ENCODE peak calls at places on chromosomes 5 and 9, in nine cellular contexts. One of them, this sample, is unnamed.
A peak's percentile ranks its signal among the peaks of the same experiment; 100 is the strongest.

GRCh38 chr9:86043586-86043985 is 55.8 kb downstream of the GOLM1 start:
- DNase-seq in adrenal gland: no peak
- DNase-seq in mucosa of descending colon: no peak
- DNase-seq in endothelial cell: no peak
- DNase-seq in GM23338: no peak
- DNase-seq in BJ: no peak
- DNase-seq in HFF-Myc: no peak
- DNase-seq in kidney: no peak
- DNase-seq in brain microvascular endothelial cell: no peak
- DNase-seq in this sample: no peak

GRCh38 chr5:112154940-112155686 is 264.0 kb downstream of the EPB41L4A start:
- DNase-seq in GM23338: no peak
- DNase-seq in BJ: no peak
- DNase-seq in adrenal gland: no peak
- DNase-seq in endothelial cell: no peak
- DNase-seq in kidney: no peak
- DNase-seq in mucosa of descending colon: no peak
- DNase-seq in HFF-Myc: no peak
- DNase-seq in brain microvascular endothelial cell: peak; percentile 48
- DNase-seq in this sample: no peak

GRCh38 chr9:122055668-122056067 is 37.4 kb downstream of the TTLL11 start:
- DNase-seq in kidney: no peak
- DNase-seq in GM23338: no peak
- DNase-seq in mucosa of descending colon: no peak
- DNase-seq in BJ: no peak
- DNase-seq in brain microvascular endothelial cell: no peak
- DNase-seq in adrenal gland: no peak
- DNase-seq in HFF-Myc: no peak
- DNase-seq in endothelial cell: no peak
- DNase-seq in this sample: no peak

GRCh38 chr5:128536229-128536860 is 1.7 kb downstream of the FBN2 start:
- DNase-seq in GM23338: peak; percentile 64
- DNase-seq in kidney: no peak
- DNase-seq in brain microvascular endothelial cell: peak; percentile 7
- DNase-seq in HFF-Myc: no peak
- DNase-seq in endothelial cell: peak; percentile 23
- DNase-seq in BJ: no peak
- DNase-seq in adrenal gland: no peak
- DNase-seq in mucosa of descending colon: no peak
- DNase-seq in this sample: no peak

GRCh38 chr9:32069969-32070368 is 314.5 kb upstream of the ACO1 start:
- DNase-seq in HFF-Myc: no peak
- DNase-seq in mucosa of descending colon: no peak
- DNase-seq in adrenal gland: no peak
- DNase-seq in BJ: no peak
- DNase-seq in endothelial cell: no peak
- DNase-seq in kidney: no peak
- DNase-seq in brain microvascular endothelial cell: no peak
- DNase-seq in GM23338: no peak
- DNase-seq in this sample: no peak

GRCh38 chr5:151126199-151126645 is 31.4 kb downstream of the ANXA6 start:
- DNase-seq in HFF-Myc: peak; percentile 36
- DNase-seq in brain microvascular endothelial cell: peak; percentile 39
- DNase-seq in GM23338: peak; percentile 80
- DNase-seq in kidney: peak; percentile 86
- DNase-seq in mucosa of descending colon: peak; percentile 86
- DNase-seq in adrenal gland: peak; percentile 87
- DNase-seq in endothelial cell: peak; percentile 74
- DNase-seq in BJ: no peak
- DNase-seq in this sample: no peak

GRCh38 chr9:109779711-109780452 is at the start of gene PALM2AKAP2:
- DNase-seq in adrenal gland: peak; percentile 68
- DNase-seq in endothelial cell: peak; percentile 65
- DNase-seq in GM23338: peak; percentile 85
- DNase-seq in HFF-Myc: peak; percentile 30
- DNase-seq in mucosa of descending colon: peak; percentile 42
- DNase-seq in kidney: peak; percentile 86
- DNase-seq in BJ: no peak
- DNase-seq in brain microvascular endothelial cell: peak; percentile 46
- DNase-seq in this sample: no peak

GRCh38 chr5:149320791-149321330 is 24.4 kb upstream of the GRPEL2 start:
- DNase-seq in endothelial cell: no peak
- DNase-seq in adrenal gland: peak; percentile 98
- DNase-seq in GM23338: peak; percentile 22
- DNase-seq in mucosa of descending colon: peak; percentile 97
- DNase-seq in brain microvascular endothelial cell: peak; percentile 94
- DNase-seq in HFF-Myc: peak; percentile 96
- DNase-seq in kidney: peak; percentile 97
- DNase-seq in BJ: peak; percentile 82
- DNase-seq in this sample: peak; percentile 86

GRCh38 chr9:4810565-4810964 is 17.8 kb downstream of the RCL1 start:
- DNase-seq in endothelial cell: no peak
- DNase-seq in BJ: no peak
- DNase-seq in HFF-Myc: no peak
- DNase-seq in GM23338: no peak
- DNase-seq in mucosa of descending colon: no peak
- DNase-seq in kidney: no peak
- DNase-seq in adrenal gland: no peak
- DNase-seq in brain microvascular endothelial cell: no peak
- DNase-seq in this sample: no peak

GRCh38 chr5:180830253-180831138 is 27.9 kb upstream of the MGAT1 start:
- DNase-seq in endothelial cell: no peak
- DNase-seq in kidney: peak; percentile 92
- DNase-seq in GM23338: peak; percentile 84
- DNase-seq in HFF-Myc: no peak
- DNase-seq in brain microvascular endothelial cell: no peak
- DNase-seq in mucosa of descending colon: peak; percentile 80
- DNase-seq in adrenal gland: peak; percentile 88
- DNase-seq in BJ: no peak
- DNase-seq in this sample: no peak

GRCh38 chr9:77593528-77593927 is 54.6 kb downstream of the GNA14 start:
- DNase-seq in endothelial cell: no peak
- DNase-seq in BJ: no peak
- DNase-seq in GM23338: no peak
- DNase-seq in brain microvascular endothelial cell: no peak
- DNase-seq in adrenal gland: no peak
- DNase-seq in mucosa of descending colon: no peak
- DNase-seq in HFF-Myc: no peak
- DNase-seq in kidney: no peak
- DNase-seq in this sample: no peak

GRCh38 chr5:9207820-9208418 is 338.0 kb downstream of the SEMA5A start:
- DNase-seq in GM23338: peak; percentile 64
- DNase-seq in adrenal gland: no peak
- DNase-seq in BJ: no peak
- DNase-seq in mucosa of descending colon: peak; percentile 30
- DNase-seq in HFF-Myc: no peak
- DNase-seq in kidney: no peak
- DNase-seq in endothelial cell: no peak
- DNase-seq in brain microvascular endothelial cell: no peak
- DNase-seq in this sample: no peak

GRCh38 chr9:109742759-109743388 is 37.1 kb upstream of the PALM2AKAP2 start:
- DNase-seq in brain microvascular endothelial cell: peak; percentile 24
- DNase-seq in mucosa of descending colon: no peak
- DNase-seq in kidney: no peak
- DNase-seq in adrenal gland: no peak
- DNase-seq in endothelial cell: no peak
- DNase-seq in BJ: no peak
- DNase-seq in GM23338: peak; percentile 44
- DNase-seq in HFF-Myc: peak; percentile 40
- DNase-seq in this sample: no peak

DNA sequence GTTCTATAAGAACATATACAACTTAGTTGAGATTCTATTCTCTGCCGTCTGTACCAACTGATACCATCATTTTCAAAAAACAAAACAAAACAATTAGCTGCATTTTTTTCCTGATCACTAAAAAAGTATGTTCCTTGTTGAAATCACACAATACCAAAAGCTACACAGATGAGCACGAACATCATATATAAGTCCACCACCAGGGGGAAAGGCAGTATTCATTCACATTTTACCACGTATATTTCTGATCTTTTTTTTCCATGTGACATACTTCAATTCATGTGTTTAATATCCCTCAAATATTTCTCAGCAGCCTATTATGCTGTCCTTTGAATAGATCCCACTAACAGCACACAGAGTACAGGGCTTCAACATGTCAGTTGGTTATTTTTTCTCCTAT is 40.6 kb downstream of the IRX2 start:
- DNase-seq in brain microvascular endothelial cell: no peak
- DNase-seq in HFF-Myc: no peak
- DNase-seq in GM23338: peak; percentile 36
- DNase-seq in BJ: no peak
- DNase-seq in endothelial cell: no peak
- DNase-seq in adrenal gland: no peak
- DNase-seq in mucosa of descending colon: no peak
- DNase-seq in kidney: no peak
- DNase-seq in this sample: no peak
- TF ChIP-seq CTCF in brain microvascular endothelial cell: no peak
- TF ChIP-seq CTCF in HFF-Myc: no peak
- TF ChIP-seq CTCF in GM23338: peak; percentile 51
- TF ChIP-seq CTCF in BJ: peak; percentile 26
- TF ChIP-seq CTCF in endothelial cell: peak; percentile 43
- TF ChIP-seq CTCF in adrenal gland: no peak
- TF ChIP-seq CTCF in mucosa of descending colon: no peak
- TF ChIP-seq CTCF in kidney: no peak
- TF ChIP-seq CTCF in this sample: peak; percentile 8

GRCh38 chr9:93147632-93148031 is 13.6 kb upstream of the NINJ1 start:
- DNase-seq in mucosa of descending colon: no peak
- DNase-seq in HFF-Myc: no peak
- DNase-seq in BJ: no peak
- DNase-seq in endothelial cell: no peak
- DNase-seq in brain microvascular endothelial cell: no peak
- DNase-seq in kidney: no peak
- DNase-seq in adrenal gland: no peak
- DNase-seq in GM23338: no peak
- DNase-seq in this sample: no peak

GRCh38 chr9:93143830-93144530 is 9.9 kb upstream of the NINJ1 start:
- DNase-seq in mucosa of descending colon: peak; percentile 50
- DNase-seq in endothelial cell: no peak
- DNase-seq in HFF-Myc: no peak
- DNase-seq in BJ: no peak
- DNase-seq in GM23338: no peak
- DNase-seq in brain microvascular endothelial cell: no peak
- DNase-seq in adrenal gland: peak; percentile 58
- DNase-seq in kidney: peak; percentile 76
- DNase-seq in this sample: no peak

GRCh38 chr9:93151097-93151784 is 17.2 kb upstream of the NINJ1 start:
- DNase-seq in adrenal gland: no peak
- DNase-seq in kidney: no peak
- DNase-seq in GM23338: no peak
- DNase-seq in HFF-Myc: no peak
- DNase-seq in endothelial cell: no peak
- DNase-seq in brain microvascular endothelial cell: no peak
- DNase-seq in BJ: no peak
- DNase-seq in mucosa of descending colon: no peak
- DNase-seq in this sample: no peak

GRCh38 chr9:93149361-93149760 is 15.3 kb upstream of the NINJ1 start:
- DNase-seq in mucosa of descending colon: no peak
- DNase-seq in GM23338: no peak
- DNase-seq in BJ: no peak
- DNase-seq in kidney: no peak
- DNase-seq in HFF-Myc: no peak
- DNase-seq in endothelial cell: no peak
- DNase-seq in brain microvascular endothelial cell: no peak
- DNase-seq in adrenal gland: no peak
- DNase-seq in this sample: no peak

DNA sequence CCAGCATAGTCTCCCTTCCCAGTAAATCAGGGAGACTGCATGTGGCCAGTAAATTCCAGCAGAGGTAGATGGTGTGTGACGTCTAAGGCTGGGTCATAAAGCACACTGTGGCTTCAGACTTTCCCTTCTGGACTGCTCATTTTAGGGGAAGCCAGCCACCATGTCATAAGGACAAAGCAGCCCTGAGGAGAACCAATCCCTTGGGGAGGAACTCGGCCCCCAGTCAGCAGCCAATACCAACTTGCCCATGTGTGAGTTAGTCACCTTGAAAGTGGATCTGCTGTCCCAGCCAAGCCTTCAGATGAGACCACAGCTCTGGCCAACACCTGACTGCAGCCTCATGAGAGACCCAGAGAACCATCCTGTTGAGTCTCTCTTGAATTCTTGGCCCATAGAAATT is 14.7 kb upstream of the NINJ1 start:
- DNase-seq in adrenal gland: no peak
- DNase-seq in brain microvascular endothelial cell: no peak
- DNase-seq in mucosa of descending colon: no peak
- DNase-seq in endothelial cell: no peak
- DNase-seq in HFF-Myc: no peak
- DNase-seq in kidney: no peak
- DNase-seq in GM23338: no peak
- DNase-seq in BJ: no peak
- DNase-seq in this sample: no peak
- TF ChIP-seq CTCF in adrenal gland: no peak
- TF ChIP-seq CTCF in brain microvascular endothelial cell: no peak
- TF ChIP-seq CTCF in mucosa of descending colon: no peak
- TF ChIP-seq CTCF in endothelial cell: no peak
- TF ChIP-seq CTCF in HFF-Myc: no peak
- TF ChIP-seq CTCF in kidney: no peak
- TF ChIP-seq CTCF in GM23338: no peak
- TF ChIP-seq CTCF in BJ: no peak
- TF ChIP-seq CTCF in this sample: no peak

GRCh38 chr9:13322828-13323550 is 43.5 kb upstream of the MPDZ start:
- DNase-seq in endothelial cell: no peak
- DNase-seq in BJ: no peak
- DNase-seq in mucosa of descending colon: no peak
- DNase-seq in kidney: no peak
- DNase-seq in GM23338: peak; percentile 8
- DNase-seq in HFF-Myc: no peak
- DNase-seq in brain microvascular endothelial cell: no peak
- DNase-seq in adrenal gland: no peak
- DNase-seq in this sample: no peak
- TF ChIP-seq CTCF in endothelial cell: no peak
- TF ChIP-seq CTCF in BJ: no peak
- TF ChIP-seq CTCF in mucosa of descending colon: no peak
- TF ChIP-seq CTCF in kidney: no peak
- TF ChIP-seq CTCF in GM23338: no peak
- TF ChIP-seq CTCF in HFF-Myc: no peak
- TF ChIP-seq CTCF in brain microvascular endothelial cell: no peak
- TF ChIP-seq CTCF in adrenal gland: no peak
- TF ChIP-seq CTCF in this sample: no peak

DNA sequence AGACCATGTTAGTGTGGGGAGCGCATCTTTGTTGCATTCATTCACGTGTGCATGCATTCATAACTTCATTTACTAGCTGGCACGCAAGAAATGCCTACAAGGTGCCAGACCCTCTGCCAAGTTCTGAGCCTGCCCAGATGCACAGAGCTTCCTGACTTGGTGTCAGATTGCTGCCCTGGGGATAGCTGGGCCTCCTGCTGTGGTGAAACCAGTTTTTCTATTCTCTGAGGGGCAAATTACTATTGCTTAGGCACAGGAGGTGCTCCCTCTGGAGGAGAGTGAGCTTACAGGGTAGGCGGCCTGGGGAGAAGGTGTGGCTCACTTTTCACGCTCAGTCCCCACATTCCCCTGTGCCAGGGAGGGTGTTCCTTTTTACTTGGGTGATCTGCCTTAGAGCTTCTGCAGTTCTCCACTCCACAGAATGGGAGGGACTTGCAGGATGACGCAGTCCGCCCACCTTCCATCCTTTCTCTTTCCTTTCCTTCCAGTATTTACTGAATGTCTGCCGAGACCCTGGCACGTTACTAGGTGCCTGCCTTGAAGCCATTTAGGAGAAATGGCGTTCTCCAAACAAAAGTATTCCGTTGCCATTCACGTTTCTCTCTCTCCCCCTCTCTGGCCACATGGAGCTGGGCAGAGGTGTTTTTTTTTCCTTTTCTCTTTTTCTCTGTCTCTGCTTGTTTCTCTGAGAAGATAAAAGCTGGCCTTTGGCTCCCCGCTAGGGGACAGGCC is 27.9 kb upstream of the CTNNA1 start:
- DNase-seq in endothelial cell: peak; percentile 15
- DNase-seq in mucosa of descending colon: no peak
- DNase-seq in brain microvascular endothelial cell: peak; percentile 45
- DNase-seq in HFF-Myc: peak; percentile 41
- DNase-seq in kidney: peak; percentile 72
- DNase-seq in adrenal gland: peak; percentile 55
- DNase-seq in BJ: peak; percentile 20
- DNase-seq in GM23338: peak; percentile 93
- DNase-seq in this sample: no peak
- TF ChIP-seq CTCF in endothelial cell: no peak
- TF ChIP-seq CTCF in mucosa of descending colon: no peak
- TF ChIP-seq CTCF in brain microvascular endothelial cell: peak; percentile 53
- TF ChIP-seq CTCF in HFF-Myc: peak; percentile 53
- TF ChIP-seq CTCF in kidney: no peak
- TF ChIP-seq CTCF in adrenal gland: no peak
- TF ChIP-seq CTCF in BJ: peak; percentile 56
- TF ChIP-seq CTCF in GM23338: peak; percentile 59
- TF ChIP-seq CTCF in this sample: peak; percentile 55

This sample was measured in AG09319.